ENCODE peak calls at places on chromosomes 1 and 21, in eight cellular contexts. P is endothelial cell of umbilical vein, T is IMR-90, F is heart left ventricle, O is testis, B is right lobe of liver, Q is breast epithelium, Z is esophagus squamous epithelium. W is an unnamed sample.

GRCh38 chr1:213820362-213821149 is 167.2 kb upstream of the PROX1 start:
- DNase-seq in P (no peak), T (no peak), F (no peak), O (no peak), B (no peak), Q (no peak), Z (no peak), W (no peak)

GRCh38 chr1:190633488-190633887 is 155.8 kb upstream of the BRINP3 start:
- DNase-seq in P (no peak), T (peak; percentile 1), F (no peak), O (no peak), B (no peak), Q (no peak), Z (no peak), W (no peak)

GRCh38 chr1:15429701-15430149 is 8.5 kb upstream of the CTRC start:
- DNase-seq in P (no peak), T (peak; percentile 87), F (no peak), O (no peak), B (no peak), Q (no peak), Z (no peak), W (no peak)

GRCh38 chr1:216898801-216899200 is 175.6 kb upstream of the ESRRG start:
- DNase-seq in P (no peak), T (no peak), F (no peak), O (no peak), B (no peak), Q (no peak), Z (no peak), W (no peak)

GRCh38 chr1:180228648-180229482 is 1.2 kb upstream of the LHX4 start:
- DNase-seq in P (no peak), T (no peak), F (no peak), O (peak; percentile 32), B (no peak), Q (no peak), Z (no peak), W (no peak)

GRCh38 chr1:62180649-62181048 is 14.0 kb upstream of the L1TD1 start:
- DNase-seq in P (no peak), T (no peak), F (no peak), O (no peak), B (no peak), Q (peak; percentile 57), Z (no peak), W (no peak)

GRCh38 chr1:68889471-68889870 is 392.6 kb upstream of the DEPDC1 start:
- DNase-seq in P (no peak), T (no peak), F (no peak), O (no peak), B (no peak), Q (no peak), Z (no peak), W (no peak)

GRCh38 chr1:46077669-46078068 is 54.8 kb downstream of the PIK3R3 start:
- DNase-seq in P (no peak), T (no peak), F (no peak), O (no peak), B (no peak), Q (no peak), Z (no peak), W (no peak)

GRCh38 chr21:45698493-45698947 is 55.0 kb downstream of the PCBP3 start:
- DNase-seq in P (peak; percentile 14), T (peak; percentile 96), F (peak; percentile 69), O (peak; percentile 59), B (no peak), Q (no peak), Z (no peak), W (no peak)

GRCh38 chr1:64663654-64664053 is 81.2 kb upstream of the RAVER2 start:
- DNase-seq in P (no peak), T (peak; percentile 7), F (no peak), O (no peak), B (no peak), Q (no peak), Z (no peak), W (no peak)

GRCh38 chr1:209884665-209885117 is 53.3 kb upstream of the SYT14 start:
- DNase-seq in P (peak; percentile 97), T (peak; percentile 99), F (no peak), O (no peak), B (no peak), Q (no peak), Z (no peak), W (no peak)

GRCh38 chr1:232040260-232040659 is 413.7 kb downstream of the DISC1 start:
- DNase-seq in P (no peak), T (no peak), F (no peak), O (no peak), B (no peak), Q (no peak), Z (no peak), W (no peak)

DNA sequence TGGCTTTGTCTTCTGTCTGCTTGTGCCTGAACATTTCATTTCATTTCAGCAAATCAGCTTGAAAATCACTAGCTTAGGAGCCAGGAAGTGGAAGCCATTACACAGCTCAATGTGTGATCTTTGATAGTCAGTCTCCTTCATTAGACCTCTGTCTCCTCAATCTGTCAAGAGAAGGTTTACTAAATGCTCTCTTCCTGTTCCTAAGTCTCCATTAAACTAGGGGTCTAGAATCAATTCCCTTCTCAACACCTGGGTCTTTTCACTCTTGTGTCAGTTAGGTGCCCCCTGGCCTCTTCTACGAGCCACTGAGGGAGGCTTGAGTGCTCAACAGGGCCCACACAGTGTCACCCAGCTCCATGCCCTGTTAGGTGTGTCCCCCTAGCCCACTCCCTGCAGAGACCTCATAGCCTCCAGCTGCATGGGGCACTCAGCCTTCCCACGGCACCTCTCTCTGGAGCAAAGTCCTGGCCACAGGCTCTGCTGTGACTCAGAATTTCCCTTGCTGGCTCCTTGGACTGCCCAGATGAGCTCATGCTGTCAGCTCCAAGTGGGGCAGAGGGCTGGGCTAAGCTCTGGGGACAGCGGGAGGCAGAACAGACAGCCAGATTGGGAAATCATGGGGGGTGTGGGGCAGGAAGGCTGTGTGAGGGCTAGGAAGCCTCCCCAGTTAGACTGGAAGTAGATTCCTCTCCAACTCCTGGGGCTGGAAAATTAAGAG is 115.7 kb upstream of the IPO9 start:
- DNase-seq in P (peak; percentile 94), T (peak; percentile 99), F (peak; percentile 94), O (peak; percentile 85), B (peak; percentile 80), Q (peak; percentile 72), Z (peak; percentile 42), W (peak; percentile 92)
- TF ChIP-seq POLR2A in P (peak; percentile 32), T (peak; percentile 69), F (no peak), O (no peak), B (no peak), Q (no peak), Z (peak; percentile 21), W (peak; percentile 56)

DNA sequence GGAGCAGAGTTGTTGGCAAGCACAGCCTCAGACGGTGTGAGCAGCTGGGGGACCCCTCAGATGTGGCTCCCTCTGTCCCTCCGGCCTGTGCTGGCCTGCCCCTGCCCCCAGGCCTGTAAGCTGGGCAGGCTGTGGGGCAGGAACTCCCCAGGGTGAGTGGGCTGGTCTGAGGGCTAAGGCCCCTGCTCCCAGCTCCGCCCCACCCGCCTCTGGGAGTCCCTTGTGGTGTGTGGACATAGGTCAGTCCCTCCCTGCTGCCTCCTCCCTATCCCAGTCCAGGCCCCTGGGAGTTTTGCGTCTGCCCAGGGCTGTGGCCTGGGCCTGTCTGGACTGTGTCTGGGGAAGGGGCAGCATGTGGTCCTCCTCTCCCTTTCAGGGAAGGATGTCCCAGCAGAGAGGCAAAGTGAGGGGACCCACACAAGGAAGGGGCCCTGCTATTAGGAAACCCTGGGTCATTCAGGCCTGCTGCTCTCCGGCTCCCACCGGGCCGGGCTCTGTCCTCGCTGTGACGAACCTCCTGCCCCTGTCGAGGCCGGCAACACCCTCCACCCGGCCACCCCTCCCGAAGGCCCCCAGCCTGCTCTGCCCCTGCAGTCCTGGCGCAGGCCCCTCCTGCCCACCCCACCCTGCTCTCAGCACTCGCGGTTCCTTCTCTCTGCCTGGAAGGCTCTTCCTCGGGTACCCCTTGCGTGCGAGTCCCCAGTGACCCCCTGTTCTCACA is 3.5 kb upstream of the VWA1 start:
- DNase-seq in P (no peak), T (no peak), F (peak; percentile 86), O (no peak), B (peak; percentile 92), Q (no peak), Z (no peak), W (peak; percentile 67)
- H3K27ac ChIP-seq in P (no peak overlapping the region), T (no peak overlapping the region), F (peak overlapping the region; percentile 90), O (peak overlapping the region; percentile 89), B (peak overlapping the region; percentile 84), Q (peak overlapping the region; percentile 95), Z (peak overlapping the region; percentile 96), W (peak overlapping the region; percentile 59)

GRCh38 chr21:43924421-43925095 is 59.5 kb downstream of the AGPAT3 start:
- DNase-seq in P (no peak), T (no peak), F (peak; percentile 59), O (no peak), B (no peak), Q (no peak), Z (no peak), W (no peak)
- H3K4me1 ChIP-seq in P (no peaks in the 10 kb centered on the region), T (peaks cover 8% of the 10 kb centered on the region), F (peaks cover 24% of the 10 kb centered on the region), O (no peaks in the 10 kb centered on the region), B (peaks cover 69% of the 10 kb centered on the region), Q (no peaks in the 10 kb centered on the region), Z (peaks cover 59% of the 10 kb centered on the region), W (peaks cover 8% of the 10 kb centered on the region)

GRCh38 chr1:246503341-246503740 is 3.7 kb downstream of the SMYD3 start:
- DNase-seq in P (no peak), T (peak; percentile 33), F (no peak), O (no peak), B (no peak), Q (no peak), Z (no peak), W (no peak)
- TF ChIP-seq POLR2A in P (no peak), T (no peak), F (no peak), O (no peak), B (no peak), Q (no peak), Z (no peak), W (no peak)

DNA sequence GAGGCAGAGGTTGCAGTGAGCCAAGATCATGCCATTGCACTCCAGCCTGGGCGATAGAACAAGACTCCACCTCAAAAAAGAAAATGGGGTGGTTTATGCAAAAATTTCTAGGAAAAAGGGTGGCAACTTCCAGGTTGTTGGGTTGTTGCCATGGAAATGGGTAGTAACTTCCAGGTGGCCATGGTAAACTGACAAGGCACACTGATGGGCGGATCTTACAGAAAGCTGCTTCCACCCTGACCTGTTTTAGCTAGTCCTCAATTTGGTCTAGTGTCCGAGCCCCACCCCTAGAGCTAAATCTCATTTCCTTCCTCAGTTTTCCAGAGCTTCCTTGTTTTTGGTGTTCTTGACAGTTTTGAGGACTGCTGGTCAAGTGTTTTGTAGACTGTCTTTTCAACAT is 13.6 kb downstream of the KLHDC7A start:
- DNase-seq in P (no peak), T (no peak), F (no peak), O (no peak), B (no peak), Q (no peak), Z (no peak), W (no peak)
- H3K27ac ChIP-seq in P (no peak overlapping the region), T (no peak overlapping the region), F (no peak overlapping the region), O (no peak overlapping the region), B (no peak overlapping the region), Q (no peak overlapping the region), Z (no peak overlapping the region), W (no peak overlapping the region)

W was measured in ovary.